ENCODE peak calls at places on chromosome 1, in seven cellular contexts. T is esophagus squamous epithelium, P is NB4, H is upper lobe of left lung, A is A549, L is heart left ventricle, B is sigmoid colon. R is an unnamed sample.

GRCh38 chr1:60848583-60849188 is 233.7 kb upstream of the NFIA start:
- DNase-seq in B (no peak), T (no peak), A (peak), P (peak), H (no peak), L (no peak), R (no peak)

GRCh38 chr1:228281631-228282328 is 73.9 kb downstream of the OBSCN start:
- DNase-seq in H (peak), T (no peak), P (no peak), A (no peak), L (peak), B (no peak), R (no peak)

GRCh38 chr1:66925944-66926343 is 1.2 kb downstream of the MIER1 start:
- DNase-seq in L (no peak), T (no peak), P (peak), H (no peak), A (no peak), B (no peak), R (no peak)

GRCh38 chr1:224433671-224434446 is 738 bp downstream of the WDR26 start:
- DNase-seq in T (no peak), L (peak), B (peak), P (peak), A (no peak), H (peak), R (no peak)

GRCh38 chr1:41312991-41313645 is 48.1 kb upstream of the FOXO6 start:
- DNase-seq in L (no peak), B (no peak), A (no peak), H (no peak), P (no peak), T (no peak), R (no peak)

GRCh38 chr1:115677172-115677542 is 35.4 kb downstream of the VANGL1 start:
- DNase-seq in A (no peak), P (peak), T (no peak), L (no peak), B (no peak), H (no peak), R (no peak)

GRCh38 chr1:42937836-42938595 is 20.7 kb downstream of the SLC2A1 start:
- DNase-seq in P (peak), T (no peak), B (peak), H (no peak), A (peak), L (no peak), R (no peak)

GRCh38 chr1:219790834-219791615 is 137.3 kb downstream of the SLC30A10 start:
- DNase-seq in B (no peak), A (no peak), T (no peak), L (no peak), P (no peak), H (no peak), R (no peak)

GRCh38 chr1:204104331-204105222 is 31.7 kb downstream of the SOX13 start:
- DNase-seq in H (peak), L (peak), B (no peak), T (no peak), A (peak), P (peak), R (no peak)

GRCh38 chr1:12516741-12517140 is 101.3 kb downstream of the DHRS3 start:
- DNase-seq in A (no peak), B (peak), P (no peak), H (no peak), L (no peak), T (no peak), R (no peak)

GRCh38 chr1:203381151-203381751 is 30.3 kb upstream of the FMOD start:
- DNase-seq in P (peak), H (no peak), B (no peak), L (no peak), T (no peak), A (no peak), R (peak)

GRCh38 chr1:168466703-168467081 is 77.1 kb downstream of the XCL2 start:
- DNase-seq in L (no peak), H (no peak), B (no peak), T (no peak), P (peak), A (no peak), R (no peak)

GRCh38 chr1:17861685-17862084 is 106.6 kb downstream of the ACTL8 start:
- DNase-seq in H (no peak), T (no peak), A (no peak), P (peak), L (no peak), B (no peak), R (no peak)

GRCh38 chr1:202264300-202265075 is 70.9 kb downstream of the LGR6 start:
- DNase-seq in H (no peak), L (no peak), A (no peak), T (no peak), P (no peak), B (peak), R (no peak)

GRCh38 chr1:32771561-32772280 is 45.4 kb downstream of the YARS1 start:
- DNase-seq in B (no peak), P (no peak), T (no peak), H (no peak), A (no peak), L (no peak), R (no peak)

GRCh38 chr1:66352783-66353182 is 181.2 kb upstream of the SGIP1 start:
- DNase-seq in T (no peak), L (no peak), B (no peak), H (no peak), A (no peak), P (no peak), R (no peak)

GRCh38 chr1:195664628-195665027 is 943.6 kb downstream of the KCNT2 start:
- DNase-seq in T (no peak), P (peak), B (no peak), L (no peak), A (peak), H (no peak), R (no peak)

GRCh38 chr1:214454619-214455396 is 96.6 kb downstream of the PTPN14 start:
- DNase-seq in T (no peak), A (no peak), B (no peak), L (no peak), H (no peak), P (peak), R (no peak)

GRCh38 chr1:41764608-41765007 is 154.1 kb downstream of the HIVEP3 start:
- DNase-seq in H (no peak), T (no peak), L (no peak), B (no peak), P (no peak), A (no peak), R (no peak)

GRCh38 chr1:204341380-204341779 is 18.3 kb downstream of the PLEKHA6 start:
- DNase-seq in T (no peak), P (no peak), L (no peak), H (no peak), A (no peak), B (no peak), R (no peak)

GRCh38 chr1:13697738-13698137 is 2.2 kb upstream of the PRDM2 start:
- DNase-seq in T (no peak), L (no peak), P (peak), A (peak), B (no peak), H (no peak), R (no peak)

GRCh38 chr1:210291786-210292275 is 36.9 kb upstream of the HHAT start:
- DNase-seq in T (no peak), A (no peak), P (no peak), H (no peak), B (peak), L (peak), R (no peak)

GRCh38 chr1:167110586-167110985 is 16.7 kb downstream of the STYXL2 start:
- DNase-seq in A (no peak), P (peak), T (no peak), L (no peak), B (no peak), H (no peak), R (no peak)

GRCh38 chr1:118842462-118843201 is 145.5 kb downstream of the TBX15 start:
- DNase-seq in B (no peak), P (no peak), H (peak), L (no peak), A (no peak), T (no peak), R (no peak)

GRCh38 chr1:32413507-32414185 is 19.4 kb upstream of the BSDC1 start:
- DNase-seq in A (peak), B (peak), P (peak), H (peak), T (no peak), L (peak), R (no peak)

GRCh38 chr1:184686540-184686939 is 68.1 kb downstream of the EDEM3 start:
- DNase-seq in B (no peak), L (no peak), P (no peak), T (no peak), H (no peak), A (no peak), R (no peak)

GRCh38 chr1:57019240-57019805 is 53.5 kb upstream of the C8B start:
- DNase-seq in B (no peak), L (no peak), H (no peak), A (no peak), P (no peak), T (no peak), R (no peak)

GRCh38 chr1:29385966-29386365 is 149.6 kb downstream of the PTPRU start:
- DNase-seq in H (no peak), B (no peak), A (no peak), T (no peak), L (no peak), P (no peak), R (no peak)

GRCh38 chr1:10589074-10589473 is 114.3 kb downstream of the PEX14 start:
- DNase-seq in T (no peak), A (no peak), P (no peak), H (no peak), L (no peak), B (no peak), R (no peak)

GRCh38 chr1:86775395-86775794 is 71.0 kb downstream of the SH3GLB1 start:
- DNase-seq in P (no peak), A (no peak), L (no peak), T (no peak), H (no peak), B (no peak), R (no peak)

GRCh38 chr1:79497193-79497773 is 490.8 kb upstream of the ADGRL4 start:
- DNase-seq in L (no peak), B (no peak), P (peak), H (no peak), T (no peak), A (peak), R (no peak)

GRCh38 chr1:82920418-82921248 is 1078.3 kb downstream of the TTLL7 start:
- DNase-seq in T (no peak), P (peak), A (no peak), B (no peak), L (no peak), H (no peak), R (no peak)

GRCh38 chr1:100542264-100542663 is 4.3 kb downstream of the GPR88 start:
- DNase-seq in A (no peak), H (no peak), B (no peak), T (no peak), L (no peak), P (no peak), R (no peak)

GRCh38 chr1:226870323-226871046 is at the start of gene PSEN2:
- DNase-seq in P (peak), L (peak), B (peak), H (peak), A (peak), T (no peak), R (peak)

GRCh38 chr1:35544976-35545375 is 12.2 kb downstream of the KIAA0319L start:
- DNase-seq in P (peak), A (peak), L (no peak), T (no peak), B (no peak), H (peak), R (no peak)

GRCh38 chr1:241639653-241640148 is 468 bp downstream of the CHML start:
- DNase-seq in B (peak), T (no peak), L (peak), H (peak), P (peak), A (peak), R (peak)
- TF ChIP-seq POLR2A in B (no peak), T (no peak), L (no peak), H (no peak), P (no peak), A (no peak), R (no peak)

DNA sequence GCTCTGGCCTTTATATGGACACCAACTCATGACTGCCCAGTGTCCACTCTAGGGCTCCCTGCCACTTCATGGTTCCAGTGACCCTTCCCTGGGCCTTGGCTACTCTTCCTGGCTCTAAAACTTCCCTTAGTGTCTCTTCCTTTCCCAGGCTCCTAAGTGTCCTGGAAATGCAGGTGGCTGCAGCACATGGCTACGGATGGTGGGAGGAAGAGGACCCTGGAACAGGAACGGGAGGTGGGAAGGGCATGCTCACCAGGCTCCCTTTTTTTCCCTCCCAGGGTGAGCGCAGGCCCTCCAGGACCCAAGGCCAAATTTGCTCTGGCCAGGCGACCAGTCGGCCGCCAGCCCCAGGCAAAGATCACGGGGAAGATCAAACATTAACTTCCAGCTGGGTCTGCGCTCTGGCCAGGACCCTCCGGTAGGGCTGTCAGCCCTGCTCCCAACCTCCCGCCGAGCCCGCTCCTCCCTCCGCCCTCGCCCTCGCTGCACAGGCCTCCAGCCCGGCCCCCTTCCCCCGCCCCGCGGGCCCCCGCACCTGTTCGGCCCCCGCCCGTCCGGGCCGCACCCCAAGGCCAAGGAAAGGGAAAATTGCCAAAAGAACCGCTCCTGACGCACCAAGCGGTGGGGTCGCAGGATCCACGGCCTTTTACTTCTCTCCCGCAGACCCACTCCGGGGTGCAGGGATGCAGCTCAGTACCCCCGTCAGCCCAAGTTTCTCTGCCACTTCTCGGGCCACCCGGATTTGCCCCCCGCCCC is 955 bp downstream of the TCEA3 start:
- DNase-seq in T (no peak), A (no peak), L (peak), B (no peak), H (peak), P (no peak), R (no peak)
- TF ChIP-seq POLR2A in T (peak), A (no peak), L (no peak), B (no peak), H (no peak), P (no peak), R (no peak)

GRCh38 chr1:206506803-206507394 is 432 bp upstream of the RASSF5 start:
- DNase-seq in B (no peak), L (no peak), A (no peak), H (peak), T (no peak), P (no peak), R (peak)

GRCh38 chr1:206506405-206506802 is 927 bp upstream of the RASSF5 start:
- DNase-seq in T (no peak), A (no peak), B (no peak), L (no peak), H (no peak), P (no peak), R (no peak)

GRCh38 chr1:206508130-206508884 is 976 bp downstream of the RASSF5 start:
- DNase-seq in B (no peak), T (no peak), P (no peak), A (no peak), L (no peak), H (no peak), R (no peak)

GRCh38 chr1:206508956-206509355 is 1.6 kb downstream of the RASSF5 start:
- DNase-seq in H (peak), B (no peak), A (no peak), P (no peak), T (no peak), L (no peak), R (no peak)

GRCh38 chr1:206507395-206508129 is at the start of gene RASSF5:
- DNase-seq in A (peak), B (peak), H (peak), L (peak), T (peak), P (peak), R (peak)
- TF ChIP-seq POLR2A in A (peak), B (no peak), H (no peak), L (peak), T (peak), P (no peak), R (peak)

GRCh38 chr1:44645466-44646244 is 28.6 kb downstream of the TMEM53 start:
- DNase-seq in A (no peak), T (no peak), L (no peak), P (no peak), B (peak), H (no peak), R (no peak)
- TF ChIP-seq POLR2A in A (no peak), T (no peak), L (no peak), P (no peak), B (no peak), H (no peak), R (no peak)

DNA sequence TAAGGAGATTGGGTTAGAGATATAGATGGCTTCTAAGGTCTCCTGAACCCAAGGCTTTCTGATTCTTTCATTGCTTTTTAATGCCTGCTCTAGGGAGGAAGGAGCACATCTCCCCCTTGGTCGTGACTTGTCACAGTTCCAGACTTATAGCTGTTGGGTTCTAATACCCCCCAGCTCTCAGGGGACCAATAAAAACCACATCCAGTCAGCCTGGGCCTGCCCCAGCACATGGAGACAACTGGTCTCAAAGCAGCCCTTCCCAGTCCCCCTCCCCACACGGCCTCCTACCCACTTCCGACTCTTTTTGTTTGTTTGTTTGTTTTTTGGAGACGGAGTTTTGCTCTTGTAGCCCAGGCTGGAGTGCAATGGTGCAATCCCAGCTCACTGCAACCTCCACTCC is 23.3 kb downstream of the QSOX1 start:
- DNase-seq in A (no peak), P (peak), H (no peak), T (no peak), B (no peak), L (no peak), R (no peak)
- TF ChIP-seq POLR2A in A (no peak), P (no peak), H (no peak), T (no peak), B (no peak), L (no peak), R (no peak)

GRCh38 chr1:16644179-16645043 is 22.3 kb downstream of the RNU1-3 start:
- DNase-seq in H (peak), T (peak), L (peak), P (peak), A (peak), B (peak), R (peak)
- TF ChIP-seq POLR2A in H (no peak), T (peak), L (peak), P (peak), A (peak), B (peak), R (peak)

GRCh38 chr1:149843302-149844041 is 55.9 kb upstream of the BOLA1 start:
- DNase-seq in A (no peak), B (no peak), T (no peak), P (peak), H (no peak), L (no peak), R (no peak)
- TF ChIP-seq POLR2A in A (no peak), B (no peak), T (no peak), P (peak), H (no peak), L (no peak), R (peak)

GRCh38 chr1:156508205-156508954 is 7.8 kb upstream of the MEF2D start:
- DNase-seq in P (no peak), B (peak), T (no peak), H (peak), L (peak), A (no peak), R (no peak)
- TF ChIP-seq POLR2A in P (no peak), B (peak), T (no peak), H (no peak), L (peak), A (no peak), R (peak)

GRCh38 chr1:109548321-109549267 is at the start of gene GNAI3:
- DNase-seq in B (peak), A (peak), P (peak), L (peak), T (peak), H (peak), R (peak)
- TF ChIP-seq POLR2A in B (peak), A (peak), P (peak), L (peak), T (peak), H (peak), R (peak)